ENCODE peak calls at places on chromosomes 6 and 20, in six cellular contexts. L is HCT116, V is HepG2, T is SK-N-SH, U is K562, J is H1. I is an unnamed sample.

GRCh38 chr6:143100429-143100828 is 39.7 kb downstream of the AIG1 start:
- DNase-seq in L (no peak), T (no peak), U (no peak), V (no peak), J (no peak), I (no peak)

GRCh38 chr6:10793035-10793434 is 45.3 kb downstream of the MAK start:
- DNase-seq in V (peak), L (no peak), U (no peak), T (no peak), J (no peak), I (no peak)

GRCh38 chr20:45998337-45998736 is 10.4 kb upstream of the MMP9 start:
- DNase-seq in U (no peak), J (no peak), T (no peak), V (no peak), L (no peak), I (no peak)

GRCh38 chr20:36881331-36881730 is 5.4 kb downstream of the TLDC2 start:
- DNase-seq in L (no peak), T (no peak), U (no peak), V (no peak), J (no peak), I (no peak)

GRCh38 chr20:20395087-20395486 is 27.2 kb downstream of the INSM1 start:
- DNase-seq in J (no peak), L (no peak), U (no peak), T (no peak), V (no peak), I (no peak)

GRCh38 chr6:146781836-146782235 is 183.1 kb downstream of the ADGB start:
- DNase-seq in V (no peak), U (no peak), J (no peak), L (no peak), T (no peak), I (no peak)

GRCh38 chr20:63706027-63706695 is 1.6 kb downstream of the ARFRP1 start:
- DNase-seq in J (no peak), V (no peak), T (no peak), U (peak), L (no peak), I (no peak)

GRCh38 chr6:75084872-75085381 is 120.9 kb downstream of the COL12A1 start:
- DNase-seq in U (no peak), L (no peak), V (peak), J (peak), T (no peak), I (no peak)

GRCh38 chr6:32436995-32437836 is 2.5 kb upstream of the HLA-DRA start:
- DNase-seq in T (no peak), U (no peak), V (no peak), J (no peak), L (no peak), I (no peak)

GRCh38 chr6:30122515-30122914 is 9.6 kb upstream of the TRIM31 start:
- DNase-seq in T (no peak), V (no peak), U (no peak), J (no peak), L (no peak), I (no peak)

GRCh38 chr6:161496941-161497340 is 223.1 kb upstream of the AGPAT4 start:
- DNase-seq in J (no peak), T (no peak), V (no peak), U (no peak), L (no peak), I (no peak)

GRCh38 chr6:130365166-130366010 is 429 bp upstream of the TMEM200A start:
- DNase-seq in L (peak), V (peak), J (peak), U (peak), T (peak), I (no peak)

GRCh38 chr6:107101661-107102413 is 13.5 kb downstream of the BEND3 start:
- DNase-seq in U (no peak), V (no peak), L (no peak), J (no peak), T (no peak), I (no peak)

GRCh38 chr20:23874747-23875146 is 4.8 kb downstream of the CST5 start:
- DNase-seq in U (no peak), L (no peak), T (no peak), J (no peak), V (no peak), I (no peak)

DNA sequence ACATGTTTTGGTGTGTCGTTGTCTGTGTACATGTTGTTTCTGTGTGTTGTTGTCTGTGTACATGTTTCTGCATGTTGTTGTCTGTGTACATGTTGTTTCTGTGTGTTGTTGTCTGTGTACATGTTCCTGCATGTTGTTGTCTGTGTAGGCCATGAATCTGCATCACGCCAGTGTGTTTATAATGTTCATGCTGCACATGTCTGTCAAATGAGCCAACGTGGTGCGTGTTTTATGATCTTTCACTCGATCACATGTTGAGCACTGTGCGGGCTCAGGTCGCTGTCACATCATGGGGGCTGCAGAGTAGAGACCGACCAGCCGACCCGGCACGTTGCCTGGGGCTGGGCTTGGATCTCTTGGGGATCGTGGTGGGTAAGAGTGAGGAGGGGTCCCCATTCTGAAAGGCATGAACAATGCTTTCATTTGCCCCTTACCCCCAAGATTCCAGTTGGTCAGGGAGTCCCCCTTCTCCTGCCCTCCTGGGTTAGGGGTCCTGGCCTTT is 26.5 kb upstream of the SLCO4A1 start:
- DNase-seq in L (no peak), V (no peak), U (no peak), J (no peak), T (no peak), I (no peak)
- H3K27ac ChIP-seq in L (no peak), V (no peak), U (no peak), J (no peak), T (no peak), I (no peak)

GRCh38 chr6:166271376-166271765 is 36.8 kb downstream of the PRR18 start:
- DNase-seq in L (no peak), T (no peak), U (no peak), V (no peak), J (no peak), I (no peak)
- H3K9ac ChIP-seq in L (no peak), T (no peak), U (no peak), V (no peak), J (no peak), I (no peak)

GRCh38 chr20:4603724-4604123 is 118.0 kb upstream of the PRND start:
- DNase-seq in J (no peak), L (no peak), T (no peak), V (no peak), U (no peak), I (no peak)
- TF ChIP-seq POLR2AphosphoS5 in J (no peak), L (no peak), T (no peak), V (no peak), U (no peak), I (no peak)

GRCh38 chr6:34384305-34385153 is 7.9 kb downstream of the NUDT3 start:
- DNase-seq in L (no peak), J (no peak), U (no peak), T (no peak), V (no peak), I (no peak)
- H3K27ac ChIP-seq in L (no peak), J (no peak), U (peak), T (no peak), V (peak), I (peak)

DNA sequence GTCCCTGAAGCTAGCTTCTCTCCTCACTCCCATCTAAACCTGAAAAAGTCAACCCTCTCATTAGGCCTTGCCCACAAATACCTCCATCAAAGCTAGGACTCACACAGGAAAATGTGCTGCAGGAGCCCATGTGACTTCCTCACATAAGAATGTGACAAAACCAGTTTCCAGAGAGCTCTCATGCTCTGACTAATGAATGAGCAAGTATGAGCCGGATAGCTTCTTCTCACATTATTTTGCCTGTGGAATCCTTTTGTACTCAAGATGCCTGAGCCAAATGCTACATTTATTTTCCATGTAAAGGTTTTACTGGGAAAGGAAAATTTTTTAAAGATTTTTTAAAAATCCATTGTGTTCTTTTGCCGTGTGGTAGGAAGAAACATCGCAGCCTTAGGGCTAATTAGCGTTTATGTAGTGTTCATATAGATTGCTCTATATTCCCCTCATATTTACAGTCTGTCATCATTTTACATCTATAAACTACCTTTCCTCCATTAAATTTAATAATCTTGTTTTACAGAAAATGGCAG is 68.6 kb upstream of the CCN6 start:
- DNase-seq in T (no peak), J (no peak), L (peak), V (no peak), U (no peak), I (no peak)
- H3K9ac ChIP-seq in T (peak), J (no peak), L (peak), V (no peak), U (no peak), I (no peak)

DNA sequence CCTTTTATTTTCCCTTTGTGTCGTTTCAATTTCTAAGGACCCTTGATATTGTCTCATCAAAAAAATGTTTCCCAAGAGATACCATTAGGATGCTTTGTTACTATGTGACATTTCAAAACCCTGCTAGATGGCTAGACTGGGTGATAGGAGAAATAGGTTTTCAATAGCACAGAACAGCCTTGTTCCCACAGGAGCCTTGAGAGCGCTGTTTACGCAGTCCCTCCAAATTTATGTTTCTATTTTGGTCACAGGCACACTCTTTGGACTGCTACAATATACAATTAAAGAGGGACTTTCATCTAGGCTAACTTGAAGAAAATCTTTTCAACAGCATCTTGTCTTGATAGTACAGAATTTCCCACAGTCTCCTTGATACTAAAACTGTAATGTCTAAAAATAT is 23.0 kb downstream of the UBE3D start:
- DNase-seq in T (no peak), V (no peak), J (no peak), U (no peak), L (no peak), I (no peak)
- TF ChIP-seq POLR2AphosphoS5 in T (no peak), V (no peak), J (no peak), U (no peak), L (no peak), I (no peak)

GRCh38 chr6:43773050-43773956 is 3.3 kb downstream of the VEGFA start:
- DNase-seq in L (peak), J (peak), T (peak), U (peak), V (peak), I (no peak)
- H3K27ac ChIP-seq in L (peak), J (peak), T (peak), U (peak), V (peak), I (peak)

GRCh38 chr20:50274570-50275430 is 84.2 kb downstream of the CEBPB start:
- DNase-seq in L (no peak), T (no peak), U (no peak), V (peak), J (no peak), I (no peak)

GRCh38 chr20:50276119-50277063 is 85.8 kb downstream of the CEBPB start:
- DNase-seq in V (no peak), U (no peak), J (no peak), L (no peak), T (no peak), I (no peak)

GRCh38 chr20:50272413-50273120 is 81.9 kb downstream of the CEBPB start:
- DNase-seq in L (no peak), T (no peak), U (no peak), J (no peak), V (peak), I (no peak)

GRCh38 chr20:50271674-50272412 is 81.2 kb downstream of the CEBPB start:
- DNase-seq in T (no peak), J (no peak), V (no peak), L (no peak), U (no peak), I (no peak)

GRCh38 chr20:50273601-50274491 is 83.2 kb downstream of the CEBPB start:
- DNase-seq in T (no peak), U (no peak), J (no peak), V (no peak), L (no peak), I (no peak)
- H3K9ac ChIP-seq in T (no peak), U (peak), J (no peak), V (peak), L (no peak), I (no peak)

GRCh38 chr6:41073968-41074691 is 1.4 kb downstream of the NFYA start:
- DNase-seq in L (no peak), J (no peak), V (no peak), U (no peak), T (no peak), I (no peak)
- TF ChIP-seq POLR2AphosphoS5 in L (no peak), J (no peak), V (no peak), U (peak), T (no peak), I (peak)

GRCh38 chr20:58131581-58132142 is 96.8 kb downstream of the ANKRD60 start:
- DNase-seq in T (no peak), L (peak), J (peak), U (no peak), V (peak), I (no peak)
- H3K27ac ChIP-seq in T (peak), L (no peak), J (no peak), U (no peak), V (no peak), I (no peak)

I was measured in SK-N-MC.